ENCODE peak calls at places on chromosome 2, in ten cellular contexts. D is left cardiac atrium; E is H7; P is Karpas-422; I is iris pigment epithelial cell; V is GM12891; B is nephron progenitor cell; F is NCI-H1436; U is RKO; W is stimulated activated CD8-positive, alpha-beta memory T cell treated with anti-CD3 and anti-CD28 coated beads, Interleukin-4, amount 100 ng/mL, for 24 hours. A is an unnamed sample.

GRCh38 chr2:57973621-57974186 is 72.9 kb upstream of the VRK2 start:
- DNase-seq in P (peak), E (no peak), I (no peak), W (no peak), U (no peak), V (no peak), D (no peak), F (no peak), B (no peak), A (no peak)

GRCh38 chr2:122179492-122180070 is 424.1 kb downstream of the TSN start:
- DNase-seq in V (no peak), F (no peak), B (no peak), W (no peak), D (no peak), E (no peak), I (peak), P (no peak), U (no peak), A (no peak)

GRCh38 chr2:229489016-229489415 is 217.9 kb upstream of the PID1 start:
- DNase-seq in U (peak), E (no peak), P (no peak), W (no peak), D (no peak), F (no peak), V (no peak), B (no peak), I (peak), A (no peak)

GRCh38 chr2:25822190-25823117 is 55.8 kb downstream of the ASXL2 start:
- DNase-seq in P (peak), V (no peak), U (no peak), D (peak), E (peak), F (no peak), W (peak), B (no peak), I (peak), A (peak)

GRCh38 chr2:65159261-65159660 is 29.4 kb upstream of the RAB1A start:
- DNase-seq in D (no peak), B (no peak), V (no peak), U (no peak), E (no peak), P (no peak), F (no peak), I (no peak), W (no peak), A (no peak)

GRCh38 chr2:7967707-7968106 is 714.1 kb upstream of the ID2 start:
- DNase-seq in W (no peak), D (no peak), I (no peak), E (no peak), F (no peak), U (no peak), V (no peak), P (no peak), B (no peak), A (no peak)

GRCh38 chr2:181234429-181235410 is 222.5 kb upstream of the ITGA4 start:
- DNase-seq in W (no peak), I (no peak), P (no peak), B (no peak), F (peak), D (no peak), U (no peak), V (no peak), E (no peak), A (no peak)

GRCh38 chr2:179412116-179412515 is 147.5 kb upstream of the SESTD1 start:
- DNase-seq in B (no peak), V (no peak), I (peak), D (no peak), W (no peak), P (no peak), E (no peak), U (no peak), F (no peak), A (no peak)

GRCh38 chr2:60843006-60843405 is 38.4 kb upstream of the REL start:
- DNase-seq in E (no peak), W (no peak), U (no peak), I (no peak), B (no peak), F (no peak), P (no peak), V (no peak), D (no peak), A (no peak)

GRCh38 chr2:197215988-197216979 is 94.3 kb downstream of the ANKRD44 start:
- DNase-seq in F (no peak), B (no peak), W (no peak), E (no peak), U (no peak), D (no peak), V (no peak), P (peak), I (peak), A (peak)

GRCh38 chr2:38948995-38949394 is 59.3 kb downstream of the ARHGEF33 start:
- DNase-seq in U (no peak), E (no peak), P (no peak), B (no peak), F (no peak), W (no peak), V (no peak), I (no peak), D (no peak), A (no peak)

GRCh38 chr2:30310411-30310810 is 79.1 kb downstream of the LBH start:
- DNase-seq in W (no peak), E (no peak), I (no peak), P (no peak), F (no peak), D (no peak), B (no peak), V (no peak), U (no peak), A (no peak)

GRCh38 chr2:44168684-44169154 is at the start of gene PPM1B:
- DNase-seq in W (peak), D (peak), E (peak), P (no peak), I (no peak), V (peak), U (no peak), B (peak), F (no peak), A (no peak)

GRCh38 chr2:187468262-187468661 is 20.2 kb upstream of the CALCRL start:
- DNase-seq in U (no peak), I (peak), P (no peak), B (no peak), D (no peak), V (no peak), F (no peak), W (no peak), E (no peak), A (no peak)

GRCh38 chr2:235234711-235235110 is 259.1 kb upstream of the AGAP1 start:
- DNase-seq in I (peak), E (no peak), F (no peak), D (no peak), U (no peak), B (no peak), W (no peak), V (no peak), P (no peak), A (no peak)

GRCh38 chr2:51153236-51153635 is 121.3 kb upstream of the NRXN1 start:
- DNase-seq in B (no peak), D (no peak), W (no peak), P (no peak), F (no peak), E (no peak), V (no peak), U (no peak), I (no peak), A (no peak)

GRCh38 chr2:21820271-21820670 is 696.5 kb downstream of the TDRD15 start:
- DNase-seq in F (no peak), U (no peak), B (no peak), W (no peak), P (no peak), E (no peak), I (peak), V (no peak), D (no peak), A (no peak)

GRCh38 chr2:165016772-165017411 is 61.6 kb upstream of the SLC38A11 start:
- DNase-seq in B (peak), D (no peak), V (peak), P (peak), W (no peak), U (peak), I (peak), E (peak), F (peak), A (peak)

GRCh38 chr2:157837851-157838441 is 38.2 kb downstream of the ACVR1 start:
- DNase-seq in W (no peak), B (no peak), V (no peak), D (peak), U (no peak), I (peak), E (no peak), F (no peak), P (no peak), A (no peak)

GRCh38 chr2:237744613-237745249 is 53.8 kb upstream of the RBM44 start:
- DNase-seq in E (peak), V (peak), F (peak), W (peak), D (peak), I (peak), B (peak), U (peak), P (peak), A (peak)

GRCh38 chr2:224971214-224971613 is 71.1 kb downstream of the DOCK10 start:
- DNase-seq in W (no peak), U (no peak), D (no peak), P (no peak), I (no peak), F (no peak), E (peak), V (no peak), B (no peak), A (no peak)

GRCh38 chr2:128309341-128310093 is 9.2 kb downstream of the HS6ST1 start:
- DNase-seq in W (no peak), F (no peak), E (peak), I (peak), D (peak), P (no peak), U (no peak), B (peak), V (no peak), A (no peak)

GRCh38 chr2:11842324-11842723 is 95.9 kb downstream of the LPIN1 start:
- DNase-seq in F (no peak), V (no peak), B (no peak), U (no peak), E (no peak), D (no peak), P (no peak), I (no peak), W (no peak), A (no peak)

GRCh38 chr2:200007291-200007690 is 51.9 kb downstream of the MAIP1 start:
- DNase-seq in P (no peak), I (no peak), V (no peak), U (no peak), B (no peak), E (no peak), D (no peak), W (no peak), F (no peak), A (no peak)

A was measured in GM13977.